ENCODE peak calls at places on chromosomes 6 and 20, in seven cellular contexts. A is esophagus muscularis mucosa, N is IMR-90, L is tibial nerve, X is fibroblast of pulmonary artery, W is Karpas-422, D is dorsolateral prefrontal cortex. G is an unnamed sample.

GRCh38 chr6:15962449-15962764 is 166.5 kb upstream of the MYLIP start:
- DNase-seq in A (no peak), N (peak), L (no peak), X (peak), W (no peak), D (no peak), G (peak)

GRCh38 chr20:46119547-46119946 is 1.4 kb downstream of the CD40 start:
- DNase-seq in A (no peak), N (no peak), L (no peak), X (no peak), W (no peak), D (no peak), G (no peak)

GRCh38 chr6:40160826-40161225 is 226.6 kb upstream of the MOCS1 start:
- DNase-seq in A (no peak), N (no peak), L (no peak), X (no peak), W (no peak), D (no peak), G (peak)

GRCh38 chr6:130882370-130882769 is 55.2 kb downstream of the SMLR1 start:
- DNase-seq in A (no peak), N (no peak), L (no peak), X (no peak), W (no peak), D (no peak), G (no peak)

GRCh38 chr20:58194176-58194796 is 34.2 kb downstream of the ANKRD60 start:
- DNase-seq in A (no peak), N (no peak), L (no peak), X (peak), W (no peak), D (no peak), G (no peak)

GRCh38 chr6:15621203-15622044 is 41.4 kb downstream of the DTNBP1 start:
- DNase-seq in A (no peak), N (peak), L (no peak), X (peak), W (no peak), D (no peak), G (peak)

GRCh38 chr6:44388135-44388487 is 605 bp downstream of the CDC5L start:
- DNase-seq in A (no peak), N (no peak), L (peak), X (no peak), W (peak), D (no peak), G (peak)

GRCh38 chr20:38728237-38728761 is 4.0 kb downstream of the SLC32A1 start:
- DNase-seq in A (no peak), N (no peak), L (no peak), X (no peak), W (no peak), D (no peak), G (no peak)

GRCh38 chr20:38883081-38883980 is 42.9 kb upstream of the FAM83D start:
- DNase-seq in A (no peak), N (peak), L (no peak), X (peak), W (no peak), D (peak), G (no peak)

GRCh38 chr6:88008411-88008810 is 39.2 kb upstream of the SPACA1 start:
- DNase-seq in A (no peak), N (no peak), L (no peak), X (peak), W (no peak), D (no peak), G (no peak)

GRCh38 chr6:166813461-166813860 is 142.9 kb downstream of the RNASET2 start:
- DNase-seq in A (peak), N (no peak), L (no peak), X (no peak), W (no peak), D (no peak), G (no peak)

GRCh38 chr20:19621072-19621471 is 137.0 kb upstream of the RIN2 start:
- DNase-seq in A (no peak), N (peak), L (no peak), X (no peak), W (peak), D (no peak), G (peak)

GRCh38 chr6:25851961-25852360 is 20.1 kb upstream of the SLC17A1 start:
- DNase-seq in A (no peak), N (no peak), L (no peak), X (no peak), W (no peak), D (no peak), G (no peak)

GRCh38 chr6:5582758-5583157 is 321.4 kb downstream of the FARS2 start:
- DNase-seq in A (no peak), N (no peak), L (no peak), X (no peak), W (peak), D (no peak), G (no peak)

GRCh38 chr20:51388756-51389542 is 153.6 kb downstream of the NFATC2 start:
- DNase-seq in A (no peak), N (no peak), L (no peak), X (peak), W (no peak), D (no peak), G (peak)

GRCh38 chr20:37565134-37565811 is 37.6 kb upstream of the BLCAP start:
- DNase-seq in A (peak), N (no peak), L (no peak), X (no peak), W (no peak), D (no peak), G (no peak)

GRCh38 chr6:180295-180694 is 112.0 kb upstream of the DUSP22 start:
- DNase-seq in A (no peak), N (no peak), L (no peak), X (no peak), W (no peak), D (no peak), G (no peak)

GRCh38 chr6:112311950-112312547 is 35.1 kb upstream of the RFPL4B start:
- DNase-seq in A (no peak), N (peak), L (no peak), X (peak), W (peak), D (no peak), G (no peak)

GRCh38 chr20:20820104-20820503 is 107.7 kb upstream of the RALGAPA2 start:
- DNase-seq in A (no peak), N (no peak), L (no peak), X (no peak), W (peak), D (no peak), G (no peak)

GRCh38 chr6:31740397-31741223 is 805 bp downstream of the MSH5 start:
- DNase-seq in A (no peak), N (no peak), L (no peak), X (no peak), W (peak), D (no peak), G (no peak)

GRCh38 chr6:53544500-53545308 is at the start of gene GCLC:
- DNase-seq in A (peak), N (peak), L (peak), X (peak), W (peak), D (peak), G (peak)

GRCh38 chr6:99458319-99458718 is 33.2 kb upstream of the PNISR start:
- DNase-seq in A (no peak), N (peak), L (no peak), X (peak), W (peak), D (no peak), G (peak)

GRCh38 chr6:150541587-150541986 is 58.1 kb upstream of the PLEKHG1 start:
- DNase-seq in A (no peak), N (no peak), L (no peak), X (no peak), W (no peak), D (no peak), G (no peak)

GRCh38 chr6:115612796-115613479 is 447.8 kb downstream of the FRK start:
- DNase-seq in A (no peak), N (no peak), L (no peak), X (no peak), W (no peak), D (no peak), G (no peak)
- H3K4me3 ChIP-seq in A (no peak), N (no peak), L (no peak), X (no peak), W (no peak), D (no peak), G (no peak)

GRCh38 chr6:80547827-80548226 is 441.4 kb downstream of the BCKDHB start:
- DNase-seq in A (no peak), N (peak), L (no peak), X (peak), W (no peak), D (no peak), G (peak)

GRCh38 chr6:80550748-80551147 is 444.3 kb downstream of the BCKDHB start:
- DNase-seq in A (no peak), N (no peak), L (no peak), X (no peak), W (no peak), D (no peak), G (no peak)

GRCh38 chr6:80550271-80550670 is 443.8 kb downstream of the BCKDHB start:
- DNase-seq in A (no peak), N (no peak), L (no peak), X (no peak), W (no peak), D (no peak), G (no peak)

GRCh38 chr6:80545323-80545722 is 438.9 kb downstream of the BCKDHB start:
- DNase-seq in A (no peak), N (no peak), L (no peak), X (no peak), W (no peak), D (no peak), G (no peak)

DNA sequence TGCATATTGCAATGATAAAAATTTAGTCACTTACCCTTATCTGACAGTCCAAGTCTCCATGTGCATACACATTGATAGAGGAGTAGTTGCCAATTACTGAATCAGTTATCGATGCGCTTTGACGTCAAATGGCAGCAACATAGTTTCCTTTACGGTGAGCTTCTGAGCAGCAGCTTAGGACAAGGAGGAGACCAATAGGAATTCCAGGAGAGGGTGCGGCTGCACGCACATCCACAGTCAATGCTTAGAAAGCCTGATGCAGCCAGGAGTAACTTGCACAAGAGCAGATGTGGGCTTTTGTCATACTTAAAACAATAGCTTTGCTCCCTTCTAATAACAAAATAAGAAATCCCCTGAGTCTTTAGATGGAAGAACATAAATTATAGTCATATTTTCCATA is 442.0 kb downstream of the BCKDHB start:
- DNase-seq in A (no peak), N (peak), L (no peak), X (peak), W (no peak), D (no peak), G (peak)
- H3K4me3 ChIP-seq in A (no peak), N (no peak), L (no peak), X (no peak), W (no peak), D (no peak), G (no peak)

GRCh38 chr20:6265204-6265904 is 142.5 kb upstream of the FERMT1 start:
- DNase-seq in A (no peak), N (peak), L (no peak), X (peak), W (peak), D (no peak), G (peak)
- H3K4me3 ChIP-seq in A (no peak), N (no peak), L (no peak), X (peak), W (no peak), D (no peak), G (peak)

GRCh38 chr6:158654960-158655485 is 5.2 kb downstream of the SYTL3 start:
- DNase-seq in A (no peak), N (peak), L (no peak), X (peak), W (no peak), D (no peak), G (no peak)
- H3K4me3 ChIP-seq in A (no peak), N (no peak), L (no peak), X (no peak), W (no peak), D (no peak), G (no peak)